ENCODE peak calls at places on chromosomes 13 and 19, in five cellular contexts. S, O, A, D and Q are unnamed samples.

GRCh38 chr13:41995946-41996345 is 35.0 kb upstream of the VWA8 start:
- DNase-seq in S (no peak), O (no peak), A (no peak), D (no peak), Q (no peak)

GRCh38 chr13:53112522-53112921 is 83.9 kb downstream of the OLFM4 start:
- DNase-seq in S (no peak), O (no peak), A (no peak), D (no peak), Q (no peak)

GRCh38 chr19:35253316-35254286 is 4.8 kb downstream of the LSR start:
- DNase-seq in S (no peak), O (no peak), A (no peak), D (no peak), Q (no peak)

GRCh38 chr19:38900220-38900629 is 456 bp downstream of the NFKBIB start:
- DNase-seq in S (peak; percentile 16), O (no peak), A (no peak), D (no peak), Q (no peak)

GRCh38 chr13:51807041-51807440 is 3.1 kb upstream of the DHRS12 start:
- DNase-seq in S (no peak), O (no peak), A (no peak), D (no peak), Q (no peak)

GRCh38 chr13:109990296-109990695 is 203.9 kb upstream of the IRS2 start:
- DNase-seq in S (no peak), O (no peak), A (no peak), D (no peak), Q (no peak)

GRCh38 chr19:49132974-49133609 is 13.7 kb downstream of the PPFIA3 start:
- DNase-seq in S (no peak), O (peak; percentile 26), A (no peak), D (peak; percentile 61), Q (peak; percentile 36)

GRCh38 chr13:49830721-49831120 is 38.2 kb upstream of the KPNA3 start:
- DNase-seq in S (no peak), O (no peak), A (no peak), D (no peak), Q (no peak)

GRCh38 chr13:41941174-41941573 is 19.7 kb downstream of the VWA8 start:
- DNase-seq in S (no peak), O (no peak), A (no peak), D (no peak), Q (no peak)

GRCh38 chr13:80157261-80157942 is 183.5 kb downstream of the SPRY2 start:
- DNase-seq in S (no peak), O (no peak), A (no peak), D (no peak), Q (no peak)

GRCh38 chr19:16376649-16377048 is 52.0 kb downstream of the KLF2 start:
- DNase-seq in S (no peak), O (peak; percentile 49), A (no peak), D (peak; percentile 54), Q (no peak)

GRCh38 chr13:22789027-22789593 is 391.7 kb upstream of the SGCG start:
- DNase-seq in S (no peak), O (no peak), A (no peak), D (no peak), Q (no peak)

GRCh38 chr19:7829162-7829520 is 877 bp upstream of the EVI5L start:
- DNase-seq in S (no peak), O (no peak), A (no peak), D (no peak), Q (no peak)

GRCh38 chr13:99371956-99372355 is 64.8 kb upstream of the GPR183 start:
- DNase-seq in S (no peak), O (peak; percentile 63), A (peak; percentile 76), D (peak; percentile 75), Q (no peak)

GRCh38 chr19:38229585-38230073 is 5.6 kb upstream of the DPF1 start:
- DNase-seq in S (peak; percentile 57), O (peak; percentile 20), A (peak; percentile 42), D (peak; percentile 68), Q (peak; percentile 68)

GRCh38 chr19:28966737-28967401 is 246.1 kb downstream of the UQCRFS1 start:
- DNase-seq in S (no peak), O (no peak), A (no peak), D (no peak), Q (no peak)

GRCh38 chr13:75458696-75459422 is 23.1 kb downstream of the TBC1D4 start:
- DNase-seq in S (no peak), O (no peak), A (no peak), D (no peak), Q (no peak)

GRCh38 chr19:47613165-47614146 is 4.5 kb downstream of the BICRA start:
- DNase-seq in S (peak; percentile 76), O (no peak), A (no peak), D (no peak), Q (no peak)

GRCh38 chr13:111984349-111984748 is 82.6 kb upstream of the SOX1 start:
- DNase-seq in S (no peak), O (no peak), A (no peak), D (no peak), Q (no peak)

GRCh38 chr19:53885036-53885435 is 3.0 kb downstream of the PRKCG start:
- DNase-seq in S (no peak), O (no peak), A (no peak), D (no peak), Q (no peak)

GRCh38 chr19:18435848-18436631 is 1.9 kb downstream of the ISYNA1 start:
- DNase-seq in S (no peak), O (no peak), A (no peak), D (no peak), Q (no peak)

GRCh38 chr19:56639217-56639616 is 3.7 kb upstream of the SMIM17 start:
- DNase-seq in S (peak; percentile 35), O (no peak), A (no peak), D (no peak), Q (no peak)

GRCh38 chr19:45677351-45678230 is 9.6 kb downstream of the GIPR start:
- DNase-seq in S (peak; percentile 92), O (peak; percentile 69), A (peak; percentile 70), D (peak; percentile 93), Q (peak; percentile 69)